ENCODE peak calls at places on chromosomes 12 and 14, in seven cellular contexts. One of them, this sample, is unnamed.

GRCh38 chr14:56885795-56886194 is 75.5 kb upstream of the OTX2 start:
- DNase-seq in NCI-H1092 treated with DMSO at 0.1 percent for 48 hours: no peak
- DNase-seq in RPMI8226: no peak
- DNase-seq in HuH-7: no peak
- DNase-seq in activated CD4-positive, alpha-beta T cell treated with anti-CD3 and anti-CD28 coated beads for 48 hours: no peak
- DNase-seq in H7: no peak
- DNase-seq in H1: no peak
- DNase-seq in this sample: no peak

GRCh38 chr12:76020731-76021672 is 10.6 kb downstream of the PHLDA1 start:
- DNase-seq in NCI-H1092 treated with DMSO at 0.1 percent for 48 hours: no peak
- DNase-seq in RPMI8226: no peak
- DNase-seq in HuH-7: no peak
- DNase-seq in activated CD4-positive, alpha-beta T cell treated with anti-CD3 and anti-CD28 coated beads for 48 hours: peak; percentile 80
- DNase-seq in H7: no peak
- DNase-seq in H1: no peak
- DNase-seq in this sample: no peak

GRCh38 chr12:88471641-88472040 is 108.6 kb downstream of the KITLG start:
- DNase-seq in NCI-H1092 treated with DMSO at 0.1 percent for 48 hours: no peak
- DNase-seq in RPMI8226: no peak
- DNase-seq in HuH-7: no peak
- DNase-seq in activated CD4-positive, alpha-beta T cell treated with anti-CD3 and anti-CD28 coated beads for 48 hours: no peak
- DNase-seq in H7: peak; percentile 35
- DNase-seq in H1: no peak
- DNase-seq in this sample: peak; percentile 13

GRCh38 chr14:91416744-91417133 is 881 bp downstream of the CCDC88C start:
- DNase-seq in NCI-H1092 treated with DMSO at 0.1 percent for 48 hours: no peak
- DNase-seq in RPMI8226: peak; percentile 32
- DNase-seq in HuH-7: no peak
- DNase-seq in activated CD4-positive, alpha-beta T cell treated with anti-CD3 and anti-CD28 coated beads for 48 hours: peak; percentile 46
- DNase-seq in H7: peak; percentile 37
- DNase-seq in H1: no peak
- DNase-seq in this sample: no peak

GRCh38 chr12:69471667-69472385 is 1.6 kb downstream of the FRS2 start:
- DNase-seq in NCI-H1092 treated with DMSO at 0.1 percent for 48 hours: no peak
- DNase-seq in RPMI8226: no peak
- DNase-seq in HuH-7: no peak
- DNase-seq in activated CD4-positive, alpha-beta T cell treated with anti-CD3 and anti-CD28 coated beads for 48 hours: no peak
- DNase-seq in H7: no peak
- DNase-seq in H1: no peak
- DNase-seq in this sample: no peak

GRCh38 chr12:38282886-38283285 is 33.7 kb upstream of the ALG10B start:
- DNase-seq in NCI-H1092 treated with DMSO at 0.1 percent for 48 hours: no peak
- DNase-seq in RPMI8226: no peak
- DNase-seq in HuH-7: no peak
- DNase-seq in activated CD4-positive, alpha-beta T cell treated with anti-CD3 and anti-CD28 coated beads for 48 hours: no peak
- DNase-seq in H7: no peak
- DNase-seq in H1: no peak
- DNase-seq in this sample: no peak

GRCh38 chr12:2003676-2004112 is 563 bp downstream of the DCP1B start:
- DNase-seq in NCI-H1092 treated with DMSO at 0.1 percent for 48 hours: peak; percentile 85
- DNase-seq in RPMI8226: no peak
- DNase-seq in HuH-7: no peak
- DNase-seq in activated CD4-positive, alpha-beta T cell treated with anti-CD3 and anti-CD28 coated beads for 48 hours: no peak
- DNase-seq in H7: no peak
- DNase-seq in H1: no peak
- DNase-seq in this sample: no peak

GRCh38 chr12:99609455-99610181 is 37.9 kb upstream of the GARIN6 start:
- DNase-seq in NCI-H1092 treated with DMSO at 0.1 percent for 48 hours: no peak
- DNase-seq in RPMI8226: no peak
- DNase-seq in HuH-7: no peak
- DNase-seq in activated CD4-positive, alpha-beta T cell treated with anti-CD3 and anti-CD28 coated beads for 48 hours: no peak
- DNase-seq in H7: peak; percentile 10
- DNase-seq in H1: no peak
- DNase-seq in this sample: peak; percentile 37

GRCh38 chr12:7638064-7638763 is 27.5 kb downstream of the APOBEC1 start:
- DNase-seq in NCI-H1092 treated with DMSO at 0.1 percent for 48 hours: no peak
- DNase-seq in RPMI8226: no peak
- DNase-seq in HuH-7: no peak
- DNase-seq in activated CD4-positive, alpha-beta T cell treated with anti-CD3 and anti-CD28 coated beads for 48 hours: no peak
- DNase-seq in H7: peak; percentile 74
- DNase-seq in H1: peak; percentile 46
- DNase-seq in this sample: peak; percentile 66

GRCh38 chr12:125050446-125050845 is 14.8 kb upstream of the AACS start:
- DNase-seq in NCI-H1092 treated with DMSO at 0.1 percent for 48 hours: no peak
- DNase-seq in RPMI8226: no peak
- DNase-seq in HuH-7: no peak
- DNase-seq in activated CD4-positive, alpha-beta T cell treated with anti-CD3 and anti-CD28 coated beads for 48 hours: no peak
- DNase-seq in H7: no peak
- DNase-seq in H1: no peak
- DNase-seq in this sample: no peak

GRCh38 chr14:24398943-24399801 is at the start of gene NYNRIN:
- DNase-seq in NCI-H1092 treated with DMSO at 0.1 percent for 48 hours: peak; percentile 33
- DNase-seq in RPMI8226: no peak
- DNase-seq in HuH-7: peak; percentile 63
- DNase-seq in activated CD4-positive, alpha-beta T cell treated with anti-CD3 and anti-CD28 coated beads for 48 hours: peak; percentile 22
- DNase-seq in H7: peak; percentile 93
- DNase-seq in H1: no peak
- DNase-seq in this sample: no peak

GRCh38 chr14:39109893-39110715 is 4.0 kb upstream of the GEMIN2 start:
- DNase-seq in NCI-H1092 treated with DMSO at 0.1 percent for 48 hours: no peak
- DNase-seq in RPMI8226: no peak
- DNase-seq in HuH-7: no peak
- DNase-seq in activated CD4-positive, alpha-beta T cell treated with anti-CD3 and anti-CD28 coated beads for 48 hours: no peak
- DNase-seq in H7: no peak
- DNase-seq in H1: no peak
- DNase-seq in this sample: no peak

GRCh38 chr12:41345071-41345470 is 157.0 kb downstream of the PDZRN4 start:
- DNase-seq in NCI-H1092 treated with DMSO at 0.1 percent for 48 hours: no peak
- DNase-seq in RPMI8226: no peak
- DNase-seq in HuH-7: no peak
- DNase-seq in activated CD4-positive, alpha-beta T cell treated with anti-CD3 and anti-CD28 coated beads for 48 hours: no peak
- DNase-seq in H7: no peak
- DNase-seq in H1: no peak
- DNase-seq in this sample: no peak

GRCh38 chr12:50452795-50453194 is 52.0 kb upstream of the DIP2B start:
- DNase-seq in NCI-H1092 treated with DMSO at 0.1 percent for 48 hours: no peak
- DNase-seq in RPMI8226: no peak
- DNase-seq in HuH-7: no peak
- DNase-seq in activated CD4-positive, alpha-beta T cell treated with anti-CD3 and anti-CD28 coated beads for 48 hours: no peak
- DNase-seq in H7: no peak
- DNase-seq in H1: no peak
- DNase-seq in this sample: no peak

GRCh38 chr12:2168808-2169207 is 116.0 kb downstream of the CACNA1C start:
- DNase-seq in NCI-H1092 treated with DMSO at 0.1 percent for 48 hours: no peak
- DNase-seq in RPMI8226: no peak
- DNase-seq in HuH-7: peak; percentile 44
- DNase-seq in activated CD4-positive, alpha-beta T cell treated with anti-CD3 and anti-CD28 coated beads for 48 hours: no peak
- DNase-seq in H7: no peak
- DNase-seq in H1: no peak
- DNase-seq in this sample: no peak

GRCh38 chr12:46675736-46676135 is 150.1 kb downstream of the SLC38A4 start:
- DNase-seq in NCI-H1092 treated with DMSO at 0.1 percent for 48 hours: peak; percentile 37
- DNase-seq in RPMI8226: peak; percentile 35
- DNase-seq in HuH-7: peak; percentile 10
- DNase-seq in activated CD4-positive, alpha-beta T cell treated with anti-CD3 and anti-CD28 coated beads for 48 hours: no peak
- DNase-seq in H7: peak; percentile 20
- DNase-seq in H1: no peak
- DNase-seq in this sample: no peak

GRCh38 chr12:16599081-16599480 is 6.9 kb downstream of the LMO3 start:
- DNase-seq in NCI-H1092 treated with DMSO at 0.1 percent for 48 hours: peak; percentile 62
- DNase-seq in RPMI8226: no peak
- DNase-seq in HuH-7: no peak
- DNase-seq in activated CD4-positive, alpha-beta T cell treated with anti-CD3 and anti-CD28 coated beads for 48 hours: no peak
- DNase-seq in H7: no peak
- DNase-seq in H1: no peak
- DNase-seq in this sample: no peak

GRCh38 chr14:103121846-103122577 is 1.2 kb upstream of the TNFAIP2 start:
- DNase-seq in NCI-H1092 treated with DMSO at 0.1 percent for 48 hours: peak; percentile 78
- DNase-seq in RPMI8226: peak; percentile 54
- DNase-seq in HuH-7: peak; percentile 85
- DNase-seq in activated CD4-positive, alpha-beta T cell treated with anti-CD3 and anti-CD28 coated beads for 48 hours: no peak
- DNase-seq in H7: peak; percentile 89
- DNase-seq in H1: no peak
- DNase-seq in this sample: no peak

GRCh38 chr12:106581543-106582263 is 1.1 kb upstream of the RFX4 start:
- DNase-seq in NCI-H1092 treated with DMSO at 0.1 percent for 48 hours: no peak
- DNase-seq in RPMI8226: no peak
- DNase-seq in HuH-7: peak; percentile 68
- DNase-seq in activated CD4-positive, alpha-beta T cell treated with anti-CD3 and anti-CD28 coated beads for 48 hours: peak; percentile 17
- DNase-seq in H7: peak; percentile 92
- DNase-seq in H1: no peak
- DNase-seq in this sample: no peak

GRCh38 chr12:48034835-48035805 is 30.8 kb upstream of the COL2A1 start:
- DNase-seq in NCI-H1092 treated with DMSO at 0.1 percent for 48 hours: no peak
- DNase-seq in RPMI8226: no peak
- DNase-seq in HuH-7: no peak
- DNase-seq in activated CD4-positive, alpha-beta T cell treated with anti-CD3 and anti-CD28 coated beads for 48 hours: no peak
- DNase-seq in H7: no peak
- DNase-seq in H1: no peak
- DNase-seq in this sample: no peak

GRCh38 chr12:68336754-68337343 is 4.7 kb upstream of the MDM1 start:
- DNase-seq in NCI-H1092 treated with DMSO at 0.1 percent for 48 hours: peak; percentile 90
- DNase-seq in RPMI8226: no peak
- DNase-seq in HuH-7: no peak
- DNase-seq in activated CD4-positive, alpha-beta T cell treated with anti-CD3 and anti-CD28 coated beads for 48 hours: no peak
- DNase-seq in H7: no peak
- DNase-seq in H1: no peak
- DNase-seq in this sample: no peak

GRCh38 chr14:102949062-102949800 is 26.8 kb downstream of the AMN start:
- DNase-seq in NCI-H1092 treated with DMSO at 0.1 percent for 48 hours: no peak
- DNase-seq in RPMI8226: no peak
- DNase-seq in HuH-7: no peak
- DNase-seq in activated CD4-positive, alpha-beta T cell treated with anti-CD3 and anti-CD28 coated beads for 48 hours: peak; percentile 47
- DNase-seq in H7: no peak
- DNase-seq in H1: no peak
- DNase-seq in this sample: no peak

GRCh38 chr12:5808956-5809355 is 136.1 kb downstream of the ANO2 start:
- DNase-seq in NCI-H1092 treated with DMSO at 0.1 percent for 48 hours: no peak
- DNase-seq in RPMI8226: no peak
- DNase-seq in HuH-7: no peak
- DNase-seq in activated CD4-positive, alpha-beta T cell treated with anti-CD3 and anti-CD28 coated beads for 48 hours: no peak
- DNase-seq in H7: no peak
- DNase-seq in H1: no peak
- DNase-seq in this sample: no peak

GRCh38 chr14:80638620-80639215 is 302.8 kb downstream of the CEP128 start:
- DNase-seq in NCI-H1092 treated with DMSO at 0.1 percent for 48 hours: no peak
- DNase-seq in RPMI8226: no peak
- DNase-seq in HuH-7: no peak
- DNase-seq in activated CD4-positive, alpha-beta T cell treated with anti-CD3 and anti-CD28 coated beads for 48 hours: no peak
- DNase-seq in H7: no peak
- DNase-seq in H1: no peak
- DNase-seq in this sample: no peak

GRCh38 chr14:42140831-42141279 is 534.2 kb downstream of the LRFN5 start:
- DNase-seq in NCI-H1092 treated with DMSO at 0.1 percent for 48 hours: no peak
- DNase-seq in RPMI8226: no peak
- DNase-seq in HuH-7: no peak
- DNase-seq in activated CD4-positive, alpha-beta T cell treated with anti-CD3 and anti-CD28 coated beads for 48 hours: no peak
- DNase-seq in H7: no peak
- DNase-seq in H1: no peak
- DNase-seq in this sample: no peak

GRCh38 chr12:15322164-15323054 is at the start of gene PTPRO:
- DNase-seq in NCI-H1092 treated with DMSO at 0.1 percent for 48 hours: peak; percentile 83
- DNase-seq in RPMI8226: no peak
- DNase-seq in HuH-7: no peak
- DNase-seq in activated CD4-positive, alpha-beta T cell treated with anti-CD3 and anti-CD28 coated beads for 48 hours: no peak
- DNase-seq in H7: peak; percentile 72
- DNase-seq in H1: peak; percentile 23
- DNase-seq in this sample: peak; percentile 16

GRCh38 chr12:26130728-26131127 is 5.9 kb upstream of the BHLHE41 start:
- DNase-seq in NCI-H1092 treated with DMSO at 0.1 percent for 48 hours: no peak
- DNase-seq in RPMI8226: peak; percentile 64
- DNase-seq in HuH-7: no peak
- DNase-seq in activated CD4-positive, alpha-beta T cell treated with anti-CD3 and anti-CD28 coated beads for 48 hours: no peak
- DNase-seq in H7: no peak
- DNase-seq in H1: no peak
- DNase-seq in this sample: no peak